ENCODE peak calls at places on chromosomes 2 and 18, in ten cellular contexts. L is GM20000; P is stimulated activated CD4-positive, alpha-beta T cell treated with anti-CD3 and anti-CD28 coated beads, Interleukin-2, amount 100 ng/mL, for 48 hours; T is GM10248; Y is activated T-cell treated with anti-CD3 and anti-CD28 coated beads for 1 hour; V is right cardiac atrium; E is stimulated activated CD8-positive, alpha-beta memory T cell treated with anti-CD3 and anti-CD28 coated beads, Interleukin-4, amount 100 ng/mL, for 4 hours; S is Calu3; C is stimulated activated naive CD8-positive, alpha-beta T cell treated with anti-CD3 and anti-CD28 coated beads, Interleukin-15, amount 100 ng/mL, for 72 hours; K is activated CD4-positive, alpha-beta T cell treated with anti-CD3 and anti-CD28 coated beads, Interleukin-2, amount 50 U/mL, for 24 hours. U is an unnamed sample.

GRCh38 chr2:103788875-103789715 is 1027.3 kb downstream of the TMEM182 start:
- DNase-seq in L (no peak), P (no peak), T (no peak), Y (no peak), V (no peak), E (no peak), S (peak; percentile 71), C (no peak), K (no peak), U (no peak)

GRCh38 chr18:4358618-4359017 is 96.5 kb downstream of the DLGAP1 start:
- DNase-seq in L (no peak), P (no peak), T (no peak), Y (no peak), V (no peak), E (no peak), S (no peak), C (no peak), K (no peak), U (no peak)

GRCh38 chr2:73297151-73297559 is 3.8 kb upstream of the EGR4 start:
- DNase-seq in L (no peak), P (no peak), T (no peak), Y (no peak), V (no peak), E (no peak), S (no peak), C (no peak), K (no peak), U (no peak)

GRCh38 chr2:48444404-48444803 is 85.5 kb upstream of the STON1 start:
- DNase-seq in L (no peak), P (no peak), T (no peak), Y (no peak), V (no peak), E (no peak), S (no peak), C (no peak), K (no peak), U (no peak)

GRCh38 chr2:81835318-81836000 is 1530.9 kb upstream of the LRRTM1 start:
- DNase-seq in L (no peak), P (no peak), T (no peak), Y (no peak), V (no peak), E (no peak), S (no peak), C (no peak), K (no peak), U (no peak)

GRCh38 chr2:133040175-133040574 is 370.2 kb upstream of the LYPD1 start:
- DNase-seq in L (no peak), P (no peak), T (no peak), Y (no peak), V (no peak), E (no peak), S (no peak), C (no peak), K (no peak), U (no peak)

GRCh38 chr2:143193121-143193520 is 63.9 kb downstream of the ARHGAP15 start:
- DNase-seq in L (no peak), P (no peak), T (no peak), Y (no peak), V (peak; percentile 9), E (no peak), S (no peak), C (no peak), K (no peak), U (no peak)

GRCh38 chr2:74979844-74980243 is 21.4 kb downstream of the POLE4 start:
- DNase-seq in L (no peak), P (no peak), T (no peak), Y (no peak), V (no peak), E (no peak), S (no peak), C (no peak), K (no peak), U (no peak)

GRCh38 chr18:11258014-11258413 is 108.6 kb upstream of the PIEZO2 start:
- DNase-seq in L (no peak), P (no peak), T (no peak), Y (no peak), V (no peak), E (no peak), S (no peak), C (no peak), K (no peak), U (no peak)

GRCh38 chr18:74142251-74142650 is 5.4 kb downstream of the FBXO15 start:
- DNase-seq in L (no peak), P (no peak), T (no peak), Y (no peak), V (no peak), E (no peak), S (no peak), C (no peak), K (no peak), U (no peak)

GRCh38 chr2:235098273-235098672 is 146.5 kb downstream of the SH3BP4 start:
- DNase-seq in L (no peak), P (no peak), T (no peak), Y (no peak), V (no peak), E (no peak), S (no peak), C (no peak), K (no peak), U (no peak)

GRCh38 chr2:69180227-69180626 is 167.2 kb downstream of the ANTXR1 start:
- DNase-seq in L (no peak), P (no peak), T (no peak), Y (no peak), V (no peak), E (no peak), S (no peak), C (no peak), K (no peak), U (no peak)

GRCh38 chr2:214547931-214548330 is 137.1 kb downstream of the VWC2L start:
- DNase-seq in L (no peak), P (no peak), T (no peak), Y (no peak), V (no peak), E (no peak), S (no peak), C (no peak), K (no peak), U (no peak)

GRCh38 chr2:92073036-92073814 is 2798.0 kb upstream of the TEKT4 start:
- DNase-seq in L (no peak), P (no peak), T (no peak), Y (no peak), V (no peak), E (no peak), S (no peak), C (no peak), K (no peak), U (no peak)

GRCh38 chr2:53302455-53302854 is 465.1 kb upstream of the CHAC2 start:
- DNase-seq in L (no peak), P (no peak), T (no peak), Y (no peak), V (no peak), E (no peak), S (no peak), C (no peak), K (no peak), U (no peak)

GRCh38 chr2:221791840-221792239 is 219.7 kb upstream of the EPHA4 start:
- DNase-seq in L (no peak), P (no peak), T (no peak), Y (no peak), V (no peak), E (no peak), S (no peak), C (no peak), K (no peak), U (no peak)

GRCh38 chr2:44455877-44456276 is 94.1 kb downstream of the CAMKMT start:
- DNase-seq in L (no peak), P (no peak), T (no peak), Y (no peak), V (no peak), E (no peak), S (no peak), C (no peak), K (no peak), U (no peak)

GRCh38 chr2:137208361-137208973 is 443.1 kb downstream of the THSD7B start:
- DNase-seq in L (no peak), P (no peak), T (no peak), Y (no peak), V (no peak), E (no peak), S (no peak), C (no peak), K (no peak), U (no peak)

GRCh38 chr2:18425186-18425585 is 135.3 kb downstream of the RDH14 start:
- DNase-seq in L (no peak), P (no peak), T (no peak), Y (no peak), V (no peak), E (no peak), S (no peak), C (no peak), K (no peak), U (no peak)

GRCh38 chr18:3246636-3247242 is 862 bp upstream of the MYL12A start:
- DNase-seq in L (peak; percentile 22), P (peak; percentile 16), T (no peak), Y (no peak), V (peak; percentile 55), E (no peak), S (no peak), C (peak; percentile 29), K (no peak), U (no peak)

GRCh38 chr2:10096641-10097040 is 16.4 kb upstream of the CYS1 start:
- DNase-seq in L (no peak), P (no peak), T (no peak), Y (no peak), V (no peak), E (no peak), S (no peak), C (no peak), K (no peak), U (no peak)

GRCh38 chr18:75173125-75173432 is 35.9 kb downstream of the PTGR3 start:
- DNase-seq in L (peak; percentile 89), P (no peak), T (peak; percentile 85), Y (no peak), V (no peak), E (no peak), S (no peak), C (no peak), K (no peak), U (peak; percentile 80)

GRCh38 chr2:42084231-42084671 is 36.4 kb downstream of the PKDCC start:
- DNase-seq in L (no peak), P (no peak), T (no peak), Y (no peak), V (peak; percentile 66), E (no peak), S (no peak), C (no peak), K (no peak), U (no peak)

U was measured in GM19239.